ENCODE peak calls at places on chromosomes 3 and 15, in six cellular contexts. I is stimulated activated CD4-positive, alpha-beta T cell treated with anti-CD3 and anti-CD28 coated beads, TNF-alpha, amount 100 ng/mL, for 1 hour; A is colonic mucosa; W is T-cell; M is 8988T; X is NCI-H345. B is an unnamed sample.

GRCh38 chr3:46646700-46647099 is 34.4 kb downstream of the FAM240A start:
- DNase-seq in X (no peak), A (no peak), I (no peak), W (no peak), M (no peak), B (no peak)

GRCh38 chr3:138329127-138329983 is at the start of gene NME9:
- DNase-seq in A (peak; percentile 87), W (peak; percentile 83), X (peak; percentile 92), M (peak; percentile 84), I (peak; percentile 76), B (peak; percentile 93)

GRCh38 chr3:162112719-162113118 is 616.1 kb downstream of the OTOL1 start:
- DNase-seq in I (no peak), X (peak; percentile 1), M (no peak), W (no peak), A (no peak), B (no peak)

GRCh38 chr3:58202917-58203360 is 7.8 kb downstream of the DNASE1L3 start:
- DNase-seq in W (no peak), M (no peak), A (no peak), I (no peak), X (no peak), B (no peak)

GRCh38 chr3:159091936-159092335 is 290.1 kb downstream of the MFSD1 start:
- DNase-seq in M (no peak), X (no peak), W (no peak), I (no peak), A (no peak), B (no peak)

GRCh38 chr3:9806688-9807589 is 3.1 kb upstream of the TTLL3 start:
- DNase-seq in A (no peak), M (no peak), W (no peak), X (no peak), I (no peak), B (no peak)

GRCh38 chr15:74320358-74321247 is 46.8 kb downstream of the CYP11A1 start:
- DNase-seq in I (no peak), W (no peak), X (peak; percentile 36), M (no peak), A (peak; percentile 57), B (peak; percentile 45)

GRCh38 chr15:98983333-98983732 is 24.3 kb downstream of the PGPEP1L start:
- DNase-seq in A (peak; percentile 37), X (no peak), I (no peak), M (no peak), W (no peak), B (no peak)

GRCh38 chr15:52651868-52652267 is 27.3 kb downstream of the ATOSA start:
- DNase-seq in X (no peak), W (peak; percentile 34), M (no peak), I (no peak), A (peak; percentile 68), B (peak; percentile 94)

GRCh38 chr15:101501703-101502373 is 12.3 kb upstream of the PCSK6 start:
- DNase-seq in M (peak; percentile 75), X (peak; percentile 0), W (peak; percentile 19), I (no peak), A (no peak), B (peak; percentile 75)

GRCh38 chr3:64431717-64432116 is 206.5 kb upstream of the PRICKLE2 start:
- DNase-seq in I (no peak), A (no peak), X (peak; percentile 29), M (no peak), W (no peak), B (no peak)

GRCh38 chr3:17411157-17411877 is 331.1 kb downstream of the TBC1D5 start:
- DNase-seq in M (no peak), A (no peak), X (no peak), W (no peak), I (no peak), B (peak; percentile 9)

GRCh38 chr3:32428092-32429068 is 36.7 kb downstream of the CMTM7 start:
- DNase-seq in X (no peak), W (peak; percentile 38), M (no peak), A (peak; percentile 16), I (no peak), B (no peak)

GRCh38 chr3:194134231-194134756 is 1.7 kb upstream of the HES1 start:
- DNase-seq in A (no peak), M (peak; percentile 58), I (no peak), X (peak; percentile 68), W (no peak), B (no peak)

GRCh38 chr3:129690406-129690805 is 83.9 kb upstream of the PLXND1 start:
- DNase-seq in A (peak; percentile 28), I (no peak), W (peak; percentile 56), X (peak; percentile 53), M (no peak), B (peak; percentile 70)

GRCh38 chr15:54462511-54462913 is 484.3 kb downstream of the UNC13C start:
- DNase-seq in W (no peak), X (no peak), A (no peak), I (no peak), M (no peak), B (no peak)

GRCh38 chr15:63600001-63600645 is 2.9 kb downstream of the FBXL22 start:
- DNase-seq in A (peak; percentile 54), M (no peak), X (no peak), I (no peak), W (no peak), B (peak; percentile 52)

GRCh38 chr3:172808969-172809546 is 58.5 kb downstream of the ECT2 start:
- DNase-seq in X (peak; percentile 0), A (no peak), I (no peak), W (no peak), M (no peak), B (no peak)

GRCh38 chr3:122415104-122415744 is 638 bp downstream of the WDR5B start:
- DNase-seq in W (peak; percentile 32), I (peak; percentile 19), X (no peak), M (no peak), A (peak; percentile 55), B (no peak)

GRCh38 chr15:51172190-51172589 is 77.5 kb upstream of the TNFAIP8L3 start:
- DNase-seq in W (no peak), M (no peak), A (no peak), I (no peak), X (no peak), B (no peak)

GRCh38 chr3:61940241-61940640 is 378.9 kb downstream of the PTPRG start:
- DNase-seq in A (no peak), I (no peak), X (no peak), W (no peak), M (no peak), B (no peak)

GRCh38 chr3:114213262-114213668 is 24.1 kb downstream of the ZNF80 start:
- DNase-seq in M (no peak), W (no peak), A (no peak), X (no peak), I (no peak), B (no peak)

GRCh38 chr15:71103102-71103676 is 12.1 kb upstream of the THSD4 start:
- DNase-seq in M (no peak), X (no peak), I (no peak), W (no peak), A (no peak), B (peak; percentile 38)

GRCh38 chr3:12303532-12303931 is 14.7 kb downstream of the PPARG start:
- DNase-seq in A (no peak), W (no peak), M (no peak), I (no peak), X (no peak), B (no peak)

GRCh38 chr3:37945407-37945802 is 45.2 kb upstream of the VILL start:
- DNase-seq in W (no peak), X (no peak), I (no peak), M (no peak), A (no peak), B (no peak)

GRCh38 chr3:23877324-23877980 is 39.3 kb downstream of the NKIRAS1 start:
- DNase-seq in M (no peak), W (no peak), X (no peak), A (no peak), I (no peak), B (no peak)

GRCh38 chr3:81485444-81485865 is 276.0 kb downstream of the GBE1 start:
- DNase-seq in X (no peak), M (no peak), A (peak; percentile 25), I (no peak), W (no peak), B (no peak)

GRCh38 chr3:189947068-189947467 is 173.6 kb downstream of the P3H2 start:
- DNase-seq in M (no peak), W (no peak), I (no peak), A (no peak), X (no peak), B (no peak)